ENCODE peak calls at places on chromosomes 11 and 22, in six cellular contexts. P is right lobe of liver, V is cardiac muscle cell, E is endodermal cell, I is coronary artery, U is heart right ventricle. C is an unnamed sample.

GRCh38 chr11:118060081-118060661 is 16.7 kb upstream of the TMPRSS4 start:
- DNase-seq in U (no peak), E (peak), I (peak), V (no peak), P (no peak), C (no peak)

GRCh38 chr22:46795845-46796565 is 33.6 kb downstream of the TBC1D22A start:
- DNase-seq in I (no peak), U (no peak), E (no peak), V (no peak), P (no peak), C (no peak)

GRCh38 chr11:70906101-70906500 is 346.3 kb downstream of the SHANK2 start:
- DNase-seq in U (no peak), E (no peak), I (no peak), P (no peak), V (no peak), C (peak)

GRCh38 chr22:26608129-26608528 is 9.7 kb downstream of the CRYBB1 start:
- DNase-seq in P (no peak), I (no peak), U (no peak), V (no peak), E (no peak), C (no peak)

GRCh38 chr11:74004694-74005615 is 3.9 kb downstream of the UCP3 start:
- DNase-seq in U (no peak), V (no peak), E (peak), I (peak), P (no peak), C (peak)

GRCh38 chr11:119624102-119624615 is 104.8 kb downstream of the NECTIN1 start:
- DNase-seq in P (no peak), U (no peak), V (no peak), E (peak), I (no peak), C (no peak)

GRCh38 chr22:39283312-39284141 is 35.9 kb downstream of the RPL3 start:
- DNase-seq in V (peak), U (peak), E (no peak), I (peak), P (peak), C (peak)

GRCh38 chr22:38189104-38189503 is 7.5 kb upstream of the PLA2G6 start:
- DNase-seq in V (no peak), P (no peak), U (no peak), E (no peak), I (no peak), C (no peak)

GRCh38 chr11:10934293-10934850 is 76.5 kb upstream of the ZBED5 start:
- DNase-seq in I (no peak), P (no peak), E (peak), U (no peak), V (peak), C (no peak)

GRCh38 chr11:70641366-70641765 is 243.0 kb downstream of the CTTN start:
- DNase-seq in P (no peak), E (peak), I (no peak), U (no peak), V (peak), C (no peak)

GRCh38 chr11:128201801-128202200 is 385.6 kb downstream of the ETS1 start:
- DNase-seq in E (no peak), V (no peak), U (no peak), P (no peak), I (no peak), C (no peak)

GRCh38 chr11:65786786-65787636 is at the start of gene OVOL1:
- DNase-seq in U (no peak), E (peak), I (no peak), V (no peak), P (no peak), C (peak)

GRCh38 chr11:3723014-3723708 is 52.0 kb upstream of the CHRNA10 start:
- DNase-seq in V (no peak), U (no peak), E (no peak), I (no peak), P (no peak), C (no peak)

GRCh38 chr11:71371674-71372069 is 76.5 kb downstream of the DHCR7 start:
- DNase-seq in E (no peak), V (no peak), P (no peak), I (no peak), U (no peak), C (no peak)

GRCh38 chr11:95245038-95245437 is 14.0 kb upstream of the SESN3 start:
- DNase-seq in U (no peak), I (no peak), P (no peak), V (no peak), E (no peak), C (no peak)

GRCh38 chr11:125990244-125990643 is 44.4 kb downstream of the VSIG10L2 start:
- DNase-seq in E (no peak), P (no peak), V (no peak), U (peak), I (no peak), C (no peak)

GRCh38 chr11:94151903-94152677 is 23.4 kb downstream of the PANX1 start:
- DNase-seq in P (peak), E (peak), U (peak), V (no peak), I (no peak), C (no peak)

GRCh38 chr11:104661481-104661880 is 236.8 kb downstream of the CASP12 start:
- DNase-seq in V (no peak), E (no peak), P (no peak), I (no peak), U (no peak), C (no peak)

GRCh38 chr22:47850644-47851151 is 1088.2 kb downstream of the TBC1D22A start:
- DNase-seq in V (no peak), U (no peak), I (no peak), E (no peak), P (no peak), C (no peak)

GRCh38 chr22:27885977-27886842 is 32.8 kb downstream of the PITPNB start:
- DNase-seq in E (peak), U (peak), V (peak), P (no peak), I (no peak), C (no peak)

GRCh38 chr22:27542602-27543001 is 259.0 kb downstream of the MN1 start:
- DNase-seq in E (no peak), I (no peak), U (no peak), V (no peak), P (no peak), C (no peak)

GRCh38 chr22:45341503-45341902 is 31.8 kb downstream of the FAM118A start:
- DNase-seq in U (peak), V (peak), P (no peak), I (no peak), E (no peak), C (no peak)

GRCh38 chr11:64874308-64874707 is 4.1 kb downstream of the EHD1 start:
- DNase-seq in E (no peak), P (no peak), V (no peak), U (no peak), I (no peak), C (peak)

GRCh38 chr22:27850000-27850465 is 48.5 kb upstream of the MN1 start:
- DNase-seq in U (peak), I (no peak), P (peak), E (no peak), V (no peak), C (no peak)

DNA sequence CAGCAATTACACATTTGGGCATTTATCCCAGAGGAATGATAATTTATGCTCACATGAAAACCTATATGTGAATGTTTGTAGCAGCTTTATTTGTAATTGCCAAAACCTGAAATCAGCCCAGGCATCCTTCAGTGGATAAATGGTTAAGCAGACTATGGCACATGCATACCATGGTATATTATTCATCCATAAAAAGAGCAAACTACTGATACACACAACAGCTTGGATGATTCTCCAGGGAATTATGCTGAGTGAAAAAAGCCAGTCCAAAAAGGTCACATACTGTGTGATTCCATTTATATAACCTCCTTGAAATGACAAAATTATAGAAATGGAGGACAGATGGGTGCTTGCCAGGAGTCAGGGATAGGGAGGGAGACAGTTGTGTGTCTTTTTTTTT is 86.7 kb downstream of the ALX4 start:
- DNase-seq in U (no peak), I (no peak), V (no peak), E (no peak), P (no peak), C (no peak)
- H3K27ac ChIP-seq in U (no peak), I (no peak), V (no peak), E (no peak), P (no peak), C (no peak)

GRCh38 chr22:42691440-42691839 is 29.2 kb downstream of the A4GALT start:
- DNase-seq in E (no peak), U (no peak), I (no peak), P (no peak), V (no peak), C (no peak)

GRCh38 chr22:42688241-42688913 is 32.3 kb downstream of the A4GALT start:
- DNase-seq in P (peak), U (peak), V (peak), I (peak), E (peak), C (no peak)

GRCh38 chr22:42685941-42686666 is 34.6 kb downstream of the A4GALT start:
- DNase-seq in I (no peak), P (no peak), E (no peak), U (peak), V (peak), C (no peak)

GRCh38 chr22:42686756-42687491 is 33.7 kb downstream of the A4GALT start:
- DNase-seq in P (no peak), V (no peak), U (no peak), E (no peak), I (no peak), C (no peak)

DNA sequence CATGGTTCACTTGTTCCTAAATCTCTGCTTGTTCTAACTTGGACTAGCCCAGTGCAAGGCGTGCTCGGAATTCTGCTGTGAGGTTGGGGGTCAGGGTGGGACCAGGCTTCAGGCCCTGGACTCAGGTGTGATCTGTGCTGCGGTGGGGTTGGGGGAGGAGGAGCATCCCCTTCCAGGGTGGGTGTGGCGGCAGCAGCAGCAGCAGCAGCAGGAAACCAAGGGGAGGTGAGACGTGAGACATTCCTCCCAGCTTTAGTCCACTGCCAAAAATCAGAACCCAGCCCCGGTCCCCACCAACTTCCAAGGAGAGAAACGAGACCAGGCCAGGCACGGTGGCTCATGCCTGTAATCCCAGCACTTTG is 31.8 kb downstream of the A4GALT start:
- DNase-seq in U (no peak), E (peak), I (no peak), V (no peak), P (no peak), C (no peak)
- H3K27ac ChIP-seq in U (peak), E (peak), I (peak), V (peak), P (peak), C (peak)

GRCh38 chr22:19873960-19874306 is 19.3 kb upstream of the GNB1L start:
- DNase-seq in E (peak), U (no peak), V (no peak), I (peak), P (no peak), C (peak)
- H3K27ac ChIP-seq in E (peak), U (no peak), V (peak), I (no peak), P (no peak), C (no peak)

GRCh38 chr22:41908409-41909289 is 6.2 kb downstream of the SHISA8 start:
- DNase-seq in V (no peak), I (no peak), E (peak), U (no peak), P (peak), C (no peak)
- H3K27ac ChIP-seq in V (no peak), I (no peak), E (no peak), U (no peak), P (no peak), C (no peak)

GRCh38 chr11:1260023-1260501 is 37.2 kb downstream of the MUC5B start:
- DNase-seq in V (no peak), I (no peak), U (no peak), P (no peak), E (peak), C (no peak)

GRCh38 chr11:1261241-1262071 is 38.6 kb downstream of the MUC5B start:
- DNase-seq in I (no peak), V (no peak), E (no peak), U (no peak), P (no peak), C (no peak)

GRCh38 chr11:1262172-1263006 is 39.5 kb downstream of the MUC5B start:
- DNase-seq in E (peak), P (peak), V (peak), U (peak), I (peak), C (peak)

GRCh38 chr11:1260620-1261019 is 37.8 kb downstream of the MUC5B start:
- DNase-seq in V (no peak), U (no peak), E (no peak), P (no peak), I (no peak), C (no peak)

DNA sequence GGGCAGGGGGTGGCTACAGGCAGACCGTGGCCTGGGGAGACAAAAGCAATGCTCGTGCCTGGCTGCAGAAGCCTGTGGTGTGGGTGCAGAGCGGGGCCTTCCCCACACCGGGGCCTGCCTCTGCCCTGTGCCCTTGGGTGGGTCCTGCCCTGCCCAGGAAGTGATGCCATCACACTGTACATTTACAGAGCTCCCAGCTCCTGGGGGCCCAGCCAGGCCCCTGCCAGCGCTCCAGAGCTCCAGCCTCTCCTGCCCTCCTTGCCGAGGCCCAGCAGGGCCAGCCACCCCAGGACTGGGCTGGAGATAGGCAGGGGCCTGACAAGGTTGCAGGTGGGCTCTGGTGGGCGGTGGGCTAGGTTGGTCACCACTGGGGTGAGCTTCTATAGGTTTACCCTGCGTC is 40.2 kb downstream of the MUC5B start:
- DNase-seq in I (no peak), P (no peak), E (no peak), V (no peak), U (no peak), C (peak)
- H3K27ac ChIP-seq in I (peak), P (no peak), E (no peak), V (no peak), U (peak), C (peak)

GRCh38 chr11:1854949-1855885 is 2.3 kb downstream of the LSP1 start:
- DNase-seq in V (no peak), I (no peak), P (no peak), U (no peak), E (no peak), C (peak)
- H3K27ac ChIP-seq in V (no peak), I (no peak), P (no peak), U (no peak), E (no peak), C (peak)

GRCh38 chr11:35366798-35367197 is 52.6 kb downstream of the SLC1A2 start:
- DNase-seq in P (no peak), V (no peak), U (no peak), E (no peak), I (no peak), C (no peak)
- H3K27ac ChIP-seq in P (no peak), V (no peak), U (peak), E (no peak), I (no peak), C (no peak)

GRCh38 chr22:41201146-41201545 is 4.0 kb upstream of the L3MBTL2 start:
- DNase-seq in V (no peak), U (no peak), P (no peak), E (no peak), I (no peak), C (no peak)

GRCh38 chr22:41193829-41194228 is 11.3 kb upstream of the L3MBTL2 start:
- DNase-seq in I (no peak), U (no peak), V (no peak), P (no peak), E (no peak), C (no peak)

GRCh38 chr22:41191467-41191866 is 13.6 kb upstream of the L3MBTL2 start:
- DNase-seq in V (no peak), P (no peak), U (no peak), E (no peak), I (no peak), C (no peak)

GRCh38 chr22:41197808-41198585 is 7.1 kb upstream of the L3MBTL2 start:
- DNase-seq in V (peak), I (no peak), E (peak), U (no peak), P (peak), C (no peak)

GRCh38 chr22:41197046-41197807 is 7.9 kb upstream of the L3MBTL2 start:
- DNase-seq in V (peak), E (peak), I (peak), P (peak), U (peak), C (peak)
- H3K27ac ChIP-seq in V (no peak), E (no peak), I (no peak), P (no peak), U (peak), C (no peak)

GRCh38 chr11:19326499-19326898 is 85.8 kb upstream of the E2F8 start:
- DNase-seq in U (no peak), I (no peak), V (no peak), E (no peak), P (no peak), C (no peak)

GRCh38 chr11:19329910-19330309 is 89.2 kb upstream of the E2F8 start:
- DNase-seq in U (no peak), I (no peak), P (no peak), V (no peak), E (no peak), C (no peak)

GRCh38 chr11:19327280-19327679 is 86.5 kb upstream of the E2F8 start:
- DNase-seq in P (no peak), I (no peak), U (no peak), E (no peak), V (no peak), C (no peak)

GRCh38 chr11:19332476-19332875 is 91.7 kb upstream of the E2F8 start:
- DNase-seq in U (no peak), V (no peak), E (no peak), I (no peak), P (no peak), C (no peak)

DNA sequence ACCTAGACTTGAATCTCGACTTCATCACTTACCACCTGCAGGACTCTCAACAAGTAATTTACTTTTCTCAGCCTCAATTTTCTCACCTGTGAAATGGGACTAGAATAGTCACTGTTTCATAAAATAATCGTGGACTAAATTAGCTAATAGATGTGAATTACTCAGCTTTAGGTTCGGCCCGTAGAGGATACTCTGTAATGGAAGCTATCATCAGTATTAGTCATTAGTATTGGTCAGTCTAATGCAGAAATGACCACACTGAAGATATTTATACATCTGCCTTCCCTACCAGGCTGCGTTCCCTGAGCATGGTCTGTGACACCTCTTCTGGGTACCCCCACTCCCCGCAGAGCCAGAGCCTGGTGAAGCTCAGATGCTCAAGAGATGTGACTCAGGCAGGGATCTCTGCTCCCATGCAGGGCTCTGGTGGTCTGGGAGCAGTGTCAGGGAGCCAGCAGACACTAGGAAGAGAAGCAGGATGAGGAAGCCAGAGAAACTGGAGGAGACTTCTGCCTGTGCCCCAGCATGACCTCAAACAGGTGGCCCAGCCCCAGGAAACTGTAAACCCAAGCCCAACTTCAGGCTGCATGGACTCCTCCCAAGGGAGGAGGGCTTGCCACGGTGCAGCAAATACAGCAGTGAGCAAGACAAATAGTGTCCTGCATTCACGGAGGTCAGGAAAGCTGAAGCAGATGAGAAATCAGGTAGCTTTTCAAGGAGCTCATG is 88.0 kb upstream of the E2F8 start:
- DNase-seq in V (no peak), E (no peak), U (no peak), P (no peak), I (no peak), C (no peak)
- H3K27ac ChIP-seq in V (no peak), E (no peak), U (no peak), P (no peak), I (no peak), C (no peak)

GRCh38 chr11:123654566-123655081 is at the start of gene SCN3B:
- DNase-seq in E (peak), P (peak), U (peak), V (peak), I (no peak), C (no peak)
- H3K27ac ChIP-seq in E (peak), P (no peak), U (peak), V (no peak), I (no peak), C (peak)